ENCODE peak calls at places on chromosomes 13 and 19, in eight cellular contexts. N is adipocyte; F is tibial artery; U is sigmoid colon; T is naive thymus-derived CD4-positive, alpha-beta T cell; Q is neural progenitor cell; I is IMR-90; B is ascending aorta. S is an unnamed sample. For H3K4me1 and H3K9me3, the result is how much of the 10 kb centered on the place peaks cover.

GRCh38 chr19:42831221-42832019 is 48.1 kb downstream of the PSG1 start:
- DNase-seq in N (no peak), Q (no peak), T (no peak), U (no peak), B (no peak), I (no peak), F (no peak), S (no peak)

GRCh38 chr19:16327501-16327900 is 2.9 kb downstream of the KLF2 start:
- DNase-seq in U (no peak), N (no peak), I (no peak), B (no peak), F (peak), T (no peak), Q (no peak), S (peak)

GRCh38 chr19:6023085-6023682 is 45.2 kb upstream of the RANBP3 start:
- DNase-seq in B (no peak), T (no peak), Q (no peak), F (no peak), U (peak), I (peak), N (peak), S (no peak)

GRCh38 chr19:39166571-39167391 is 30.0 kb upstream of the NCCRP1 start:
- DNase-seq in F (no peak), U (peak), Q (peak), T (no peak), B (no peak), N (no peak), I (no peak), S (no peak)

GRCh38 chr13:38147050-38147449 is 202.6 kb upstream of the UFM1 start:
- DNase-seq in I (no peak), U (no peak), T (no peak), N (peak), B (no peak), F (no peak), Q (no peak), S (no peak)

GRCh38 chr13:110128546-110128945 is 178.4 kb downstream of the COL4A1 start:
- DNase-seq in B (no peak), N (no peak), F (no peak), Q (no peak), I (no peak), U (no peak), T (no peak), S (no peak)

GRCh38 chr19:4937060-4937459 is 27.8 kb downstream of the UHRF1 start:
- DNase-seq in I (no peak), U (no peak), F (no peak), N (no peak), T (no peak), B (no peak), Q (no peak), S (no peak)

GRCh38 chr19:13210941-13211340 is 60.7 kb downstream of the IER2 start:
- DNase-seq in B (no peak), T (no peak), F (no peak), N (no peak), U (no peak), Q (no peak), I (no peak), S (no peak)

GRCh38 chr19:41265376-41266153 is 1.4 kb downstream of the HNRNPUL1 start:
- DNase-seq in I (peak), T (no peak), B (no peak), Q (peak), U (peak), F (peak), N (peak), S (no peak)

GRCh38 chr19:4707956-4708650 is 15.5 kb downstream of the DPP9 start:
- DNase-seq in Q (no peak), B (peak), U (peak), F (no peak), I (peak), T (no peak), N (peak), S (no peak)

GRCh38 chr19:4374451-4375163 is 25.7 kb downstream of the SH3GL1 start:
- DNase-seq in U (peak), T (no peak), Q (no peak), B (peak), N (peak), F (peak), I (peak), S (no peak)

GRCh38 chr13:61246351-61246750 is 169.3 kb downstream of the PCDH20 start:
- DNase-seq in B (no peak), F (no peak), Q (no peak), I (no peak), U (no peak), T (no peak), N (no peak), S (no peak)

GRCh38 chr13:29749401-29750177 is 100.8 kb downstream of the UBL3 start:
- DNase-seq in U (no peak), T (no peak), Q (no peak), N (peak), I (peak), F (no peak), B (no peak), S (no peak)

GRCh38 chr13:18943273-18943672 is 238.4 kb downstream of the TUBA3C start:
- DNase-seq in F (no peak), I (no peak), T (no peak), U (no peak), N (no peak), B (no peak), Q (no peak), S (no peak)

GRCh38 chr13:28754698-28755545 is 36.2 kb upstream of the SLC46A3 start:
- DNase-seq in Q (no peak), I (peak), T (no peak), N (no peak), F (no peak), B (no peak), U (no peak), S (no peak)

GRCh38 chr13:28338202-28338601 is 156.7 kb downstream of the FLT1 start:
- DNase-seq in F (no peak), U (no peak), T (no peak), B (no peak), I (no peak), N (no peak), Q (no peak), S (no peak)

GRCh38 chr19:17125728-17126677 is 50.4 kb downstream of the MYO9B start:
- DNase-seq in U (peak), B (peak), I (peak), Q (no peak), T (peak), F (peak), N (no peak), S (peak)

GRCh38 chr13:99528547-99528946 is 27.3 kb downstream of the TM9SF2 start:
- DNase-seq in I (no peak), U (no peak), Q (peak), B (no peak), N (no peak), F (no peak), T (no peak), S (peak)

GRCh38 chr19:5977222-5977784 is 637 bp downstream of the RANBP3 start:
- DNase-seq in T (no peak), I (no peak), Q (no peak), F (no peak), B (no peak), U (no peak), N (peak), S (no peak)

GRCh38 chr13:30337061-30337601 is 29.8 kb upstream of the KATNAL1 start:
- DNase-seq in Q (no peak), I (no peak), N (no peak), F (no peak), T (no peak), B (no peak), U (no peak), S (no peak)

DNA sequence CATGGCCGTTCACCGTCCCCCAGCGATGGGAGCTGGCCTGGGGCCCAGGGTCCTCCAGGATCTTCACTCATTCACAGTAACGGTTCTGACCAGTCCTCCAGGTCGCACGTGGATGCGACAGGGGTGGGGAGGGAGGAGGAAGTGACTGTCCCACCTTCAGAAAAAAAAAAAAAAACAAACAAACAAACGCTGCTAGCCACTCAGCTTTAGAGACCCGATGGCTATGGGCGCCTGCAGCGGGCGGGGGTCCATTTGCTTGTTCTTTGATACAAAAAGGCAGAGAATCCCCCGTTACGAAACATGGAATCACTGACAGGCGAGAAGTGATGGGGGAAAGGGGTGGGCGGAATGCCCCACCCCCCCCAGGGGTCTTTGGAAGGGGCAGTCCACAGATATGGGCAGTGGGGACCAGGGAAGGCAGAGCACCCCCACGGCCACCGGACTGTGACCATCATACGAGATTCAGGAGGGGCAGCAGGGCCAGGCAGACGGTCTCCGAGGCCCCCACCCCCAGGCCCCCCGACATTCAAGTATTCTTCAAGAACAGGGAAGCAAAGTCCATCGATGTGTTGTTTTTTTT is 13.3 kb downstream of the MKNK2 start:
- DNase-seq in I (no peak), T (no peak), N (no peak), U (peak), B (no peak), F (no peak), Q (no peak), S (no peak)
- H3K4me1 ChIP-seq in I (under half), T (under half), N (under half), U (under half), B (under half), F (under half), Q (under half), S (under half)

DNA sequence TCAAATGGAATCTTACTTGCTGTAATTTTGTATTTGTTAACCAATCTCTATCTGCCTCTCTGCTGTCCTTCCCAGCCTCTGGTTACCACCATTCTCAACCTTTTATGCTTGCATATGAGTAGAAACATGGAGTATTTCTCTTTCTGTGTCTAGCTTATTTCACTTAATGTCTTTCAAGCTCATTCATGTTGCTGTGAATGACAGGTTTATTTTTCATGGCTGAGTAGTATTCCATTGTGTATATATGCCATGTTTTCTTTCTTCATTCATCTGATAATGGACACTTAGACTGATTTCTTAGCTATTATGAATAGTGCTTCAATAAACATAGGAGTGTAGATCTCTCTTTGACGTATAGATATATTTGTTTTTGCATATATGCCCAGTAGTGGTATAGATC is 13.4 kb downstream of the ZNF460 start:
- DNase-seq in Q (no peak), B (no peak), T (no peak), I (no peak), U (no peak), F (no peak), N (no peak), S (no peak)
- H3K9me3 ChIP-seq in Q (under half), B (half or more), T (under half), I (under half), U (under half), F (under half), N (under half), S (under half)

GRCh38 chr19:23470873-23471555 is 75.7 kb upstream of the ZNF91 start:
- DNase-seq in T (no peak), B (no peak), Q (no peak), I (no peak), F (no peak), N (no peak), U (no peak), S (no peak)
- H3K4me3 ChIP-seq in T (no peak), B (no peak), Q (no peak), I (no peak), F (no peak), N (no peak), U (no peak), S (no peak)

GRCh38 chr13:22940736-22941135 is 240.0 kb upstream of the SGCG start:
- DNase-seq in T (no peak), Q (no peak), B (no peak), N (no peak), U (no peak), I (no peak), F (no peak), S (no peak)
- H3K4me1 ChIP-seq in T (under half), Q (under half), B (under half), N (under half), U (under half), I (under half), F (under half), S (under half)

DNA sequence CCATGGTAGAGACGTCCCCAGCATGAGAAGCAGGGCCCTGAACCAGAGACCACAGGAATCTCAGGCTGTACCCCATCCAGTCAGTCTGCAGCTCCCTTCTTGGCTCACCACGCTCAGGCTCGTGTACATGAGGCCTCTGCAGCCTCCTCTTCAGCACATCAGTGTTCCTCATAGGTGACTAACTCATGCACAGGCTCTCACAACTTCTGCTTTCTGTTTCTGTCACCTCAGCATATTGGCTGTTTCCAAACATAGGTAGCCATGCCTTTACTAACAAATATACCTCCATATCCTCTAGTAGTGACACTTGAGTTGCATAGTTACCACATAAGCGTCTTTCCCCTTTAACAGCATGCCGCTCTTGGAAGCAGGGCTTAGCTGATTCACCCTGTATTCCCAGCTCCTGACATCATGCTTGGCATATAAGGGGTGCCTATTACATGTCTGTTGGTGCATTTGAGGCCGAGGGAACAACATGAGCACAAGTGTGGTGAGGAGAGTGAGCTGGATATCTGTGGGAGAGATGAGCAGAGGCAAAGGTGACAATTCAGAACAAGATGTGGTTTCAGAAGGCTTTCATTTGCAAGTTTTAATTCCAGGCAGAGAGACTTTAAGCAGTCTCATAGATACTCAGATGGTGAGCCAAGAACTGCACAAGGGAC is 16.7 kb downstream of the ZNF473 start:
- DNase-seq in T (no peak), F (no peak), Q (no peak), N (no peak), I (no peak), U (no peak), B (no peak), S (no peak)
- H3K9me3 ChIP-seq in T (under half), F (under half), Q (under half), N (under half), I (half or more), U (under half), B (under half), S (under half)

GRCh38 chr19:2033825-2034159 is 17.3 kb downstream of the MKNK2 start:
- DNase-seq in F (no peak), T (no peak), Q (no peak), U (peak), I (no peak), B (no peak), N (no peak), S (no peak)

GRCh38 chr19:2033115-2033824 is 17.8 kb upstream of the BTBD2 start:
- DNase-seq in U (no peak), N (no peak), I (no peak), F (no peak), Q (no peak), B (no peak), T (no peak), S (no peak)

GRCh38 chr19:2034729-2035589 is 16.1 kb downstream of the MKNK2 start:
- DNase-seq in T (peak), U (peak), B (no peak), Q (peak), F (no peak), I (peak), N (peak), S (peak)

GRCh38 chr19:2035590-2035991 is 15.5 kb downstream of the MKNK2 start:
- DNase-seq in I (no peak), T (no peak), F (no peak), U (peak), B (no peak), N (no peak), Q (peak), S (no peak)

DNA sequence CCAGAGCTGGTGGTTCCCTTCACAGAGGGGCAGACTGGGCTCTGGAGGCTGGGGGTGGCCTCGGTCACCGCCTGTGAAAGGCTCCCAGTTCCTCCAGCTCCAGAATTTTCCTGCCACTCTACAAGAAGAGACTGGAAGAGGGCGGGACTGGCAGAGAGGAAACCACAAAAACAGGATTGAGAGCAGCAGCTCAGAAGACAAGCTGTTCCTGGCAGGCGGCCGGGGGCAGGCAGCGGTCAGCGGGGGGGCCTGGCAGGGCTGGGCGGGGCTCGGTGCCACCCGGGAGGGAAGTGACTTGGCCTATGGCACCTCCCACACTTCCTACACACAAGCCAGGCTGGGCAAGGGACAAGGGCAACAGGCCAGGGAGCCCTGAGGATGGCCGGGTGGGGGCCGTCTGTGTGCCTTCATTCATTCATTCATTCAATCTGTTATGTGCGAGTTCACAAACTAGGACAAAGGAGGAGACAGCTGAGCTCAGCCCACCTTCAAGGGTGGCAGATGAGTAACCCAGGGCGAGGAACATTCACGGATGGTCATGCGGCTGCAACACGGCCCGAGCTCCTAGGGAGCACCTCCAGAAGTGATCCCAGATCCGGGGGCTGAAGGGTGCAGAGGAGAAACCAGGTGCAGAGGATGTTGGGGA is 16.9 kb upstream of the BTBD2 start:
- DNase-seq in N (peak), U (peak), F (peak), T (no peak), I (peak), Q (peak), B (peak), S (peak)
- H3K4me3 ChIP-seq in N (peak), U (no peak), F (peak), T (peak), I (no peak), Q (no peak), B (peak), S (no peak)

DNA sequence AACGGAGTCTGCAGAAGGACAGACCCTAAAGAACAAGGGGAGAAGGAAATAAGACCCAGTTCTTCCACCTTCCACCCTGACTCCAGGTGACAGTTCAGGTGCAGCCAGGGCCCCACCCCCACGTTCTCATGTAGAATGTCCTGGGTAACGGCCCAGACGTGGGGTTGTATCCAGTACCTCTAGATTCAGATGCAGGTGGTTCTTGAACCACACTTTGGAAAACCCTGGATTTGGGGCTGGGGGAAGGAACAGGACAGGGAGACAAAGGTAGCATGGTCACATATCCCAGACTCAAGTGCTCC is 2.2 kb downstream of the DMPK start:
- DNase-seq in F (no peak), Q (no peak), I (no peak), T (no peak), B (no peak), U (peak), N (no peak), S (no peak)
- H3K4me1 ChIP-seq in F (half or more), Q (under half), I (under half), T (under half), B (under half), U (half or more), N (under half), S (under half)

DNA sequence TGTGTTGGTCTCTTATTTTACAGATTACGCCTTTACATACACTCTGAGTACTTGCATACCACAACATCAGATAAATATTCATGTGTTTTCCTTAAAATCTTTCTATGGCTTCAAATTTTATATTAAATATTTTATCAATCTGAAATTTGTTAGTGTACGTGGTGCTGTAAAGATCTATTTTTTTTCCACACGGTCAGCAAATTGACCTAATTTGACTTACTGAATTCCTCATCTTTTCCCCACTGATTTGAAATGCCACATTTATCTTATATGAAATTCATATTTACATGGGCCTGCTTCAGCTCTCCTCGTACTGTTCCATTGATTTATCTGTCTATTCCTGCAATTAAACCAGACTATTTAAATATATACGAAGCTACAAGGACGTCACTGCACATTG is 433.8 kb upstream of the ZNF507 start:
- DNase-seq in Q (no peak), T (no peak), U (no peak), B (no peak), I (no peak), F (no peak), N (no peak), S (no peak)
- H3K9me3 ChIP-seq in Q (under half), T (under half), U (under half), B (under half), I (under half), F (under half), N (under half), S (under half)